ENCODE peak calls at places on chromosomes 12 and 14, in eight cellular contexts. One of them, this sample, is unnamed.

GRCh38 chr12:66087365-66087943 is 43.1 kb downstream of the LLPH start:
- DNase-seq in activated T-cell treated with anti-CD3 and anti-CD28 coated beads, Interleukin-2, amount 50 U/mL, for 72 hours: peak
- DNase-seq in activated CD8-positive, alpha-beta memory T cell treated with anti-CD3 and anti-CD28 coated beads for 48 hours: no peak
- DNase-seq in NCI-H524: peak
- DNase-seq in GM13976: peak
- DNase-seq in activated effector memory CD4-positive, alpha-beta T cell treated with anti-CD3 and anti-CD28 coated beads, Interleukin-2, amount 50 U/mL, for 16 hours: peak
- DNase-seq in dorsolateral prefrontal cortex: peak
- DNase-seq in GOT3: no peak
- DNase-seq in this sample: no peak

GRCh38 chr12:2076196-2076570 is 23.4 kb downstream of the CACNA1C start:
- DNase-seq in activated T-cell treated with anti-CD3 and anti-CD28 coated beads, Interleukin-2, amount 50 U/mL, for 72 hours: no peak
- DNase-seq in activated CD8-positive, alpha-beta memory T cell treated with anti-CD3 and anti-CD28 coated beads for 48 hours: no peak
- DNase-seq in NCI-H524: no peak
- DNase-seq in GM13976: no peak
- DNase-seq in activated effector memory CD4-positive, alpha-beta T cell treated with anti-CD3 and anti-CD28 coated beads, Interleukin-2, amount 50 U/mL, for 16 hours: no peak
- DNase-seq in dorsolateral prefrontal cortex: no peak
- DNase-seq in GOT3: no peak
- DNase-seq in this sample: no peak

GRCh38 chr12:31315089-31315725 is 10.7 kb downstream of the SINHCAF start:
- DNase-seq in activated T-cell treated with anti-CD3 and anti-CD28 coated beads, Interleukin-2, amount 50 U/mL, for 72 hours: no peak
- DNase-seq in activated CD8-positive, alpha-beta memory T cell treated with anti-CD3 and anti-CD28 coated beads for 48 hours: no peak
- DNase-seq in NCI-H524: no peak
- DNase-seq in GM13976: no peak
- DNase-seq in activated effector memory CD4-positive, alpha-beta T cell treated with anti-CD3 and anti-CD28 coated beads, Interleukin-2, amount 50 U/mL, for 16 hours: no peak
- DNase-seq in dorsolateral prefrontal cortex: no peak
- DNase-seq in GOT3: no peak
- DNase-seq in this sample: no peak

GRCh38 chr14:69879175-69880047 is at the start of gene SMOC1:
- DNase-seq in activated T-cell treated with anti-CD3 and anti-CD28 coated beads, Interleukin-2, amount 50 U/mL, for 72 hours: peak
- DNase-seq in activated CD8-positive, alpha-beta memory T cell treated with anti-CD3 and anti-CD28 coated beads for 48 hours: no peak
- DNase-seq in NCI-H524: peak
- DNase-seq in GM13976: peak
- DNase-seq in activated effector memory CD4-positive, alpha-beta T cell treated with anti-CD3 and anti-CD28 coated beads, Interleukin-2, amount 50 U/mL, for 16 hours: no peak
- DNase-seq in dorsolateral prefrontal cortex: peak
- DNase-seq in GOT3: no peak
- DNase-seq in this sample: no peak

GRCh38 chr14:74389980-74390379 is 36.0 kb downstream of the SYNDIG1L start:
- DNase-seq in activated T-cell treated with anti-CD3 and anti-CD28 coated beads, Interleukin-2, amount 50 U/mL, for 72 hours: no peak
- DNase-seq in activated CD8-positive, alpha-beta memory T cell treated with anti-CD3 and anti-CD28 coated beads for 48 hours: no peak
- DNase-seq in NCI-H524: no peak
- DNase-seq in GM13976: no peak
- DNase-seq in activated effector memory CD4-positive, alpha-beta T cell treated with anti-CD3 and anti-CD28 coated beads, Interleukin-2, amount 50 U/mL, for 16 hours: no peak
- DNase-seq in dorsolateral prefrontal cortex: no peak
- DNase-seq in GOT3: no peak
- DNase-seq in this sample: no peak

GRCh38 chr12:60539592-60539991 is 943.8 kb downstream of the SLC16A7 start:
- DNase-seq in activated T-cell treated with anti-CD3 and anti-CD28 coated beads, Interleukin-2, amount 50 U/mL, for 72 hours: no peak
- DNase-seq in activated CD8-positive, alpha-beta memory T cell treated with anti-CD3 and anti-CD28 coated beads for 48 hours: no peak
- DNase-seq in NCI-H524: no peak
- DNase-seq in GM13976: no peak
- DNase-seq in activated effector memory CD4-positive, alpha-beta T cell treated with anti-CD3 and anti-CD28 coated beads, Interleukin-2, amount 50 U/mL, for 16 hours: no peak
- DNase-seq in dorsolateral prefrontal cortex: no peak
- DNase-seq in GOT3: no peak
- DNase-seq in this sample: no peak

GRCh38 chr12:56299308-56299852 is 750 bp downstream of the CS start:
- DNase-seq in activated T-cell treated with anti-CD3 and anti-CD28 coated beads, Interleukin-2, amount 50 U/mL, for 72 hours: peak
- DNase-seq in activated CD8-positive, alpha-beta memory T cell treated with anti-CD3 and anti-CD28 coated beads for 48 hours: no peak
- DNase-seq in NCI-H524: peak
- DNase-seq in GM13976: no peak
- DNase-seq in activated effector memory CD4-positive, alpha-beta T cell treated with anti-CD3 and anti-CD28 coated beads, Interleukin-2, amount 50 U/mL, for 16 hours: peak
- DNase-seq in dorsolateral prefrontal cortex: no peak
- DNase-seq in GOT3: no peak
- DNase-seq in this sample: peak

GRCh38 chr14:74495356-74495755 is 1.8 kb downstream of the ISCA2 start:
- DNase-seq in activated T-cell treated with anti-CD3 and anti-CD28 coated beads, Interleukin-2, amount 50 U/mL, for 72 hours: no peak
- DNase-seq in activated CD8-positive, alpha-beta memory T cell treated with anti-CD3 and anti-CD28 coated beads for 48 hours: no peak
- DNase-seq in NCI-H524: no peak
- DNase-seq in GM13976: no peak
- DNase-seq in activated effector memory CD4-positive, alpha-beta T cell treated with anti-CD3 and anti-CD28 coated beads, Interleukin-2, amount 50 U/mL, for 16 hours: no peak
- DNase-seq in dorsolateral prefrontal cortex: no peak
- DNase-seq in GOT3: no peak
- DNase-seq in this sample: no peak

GRCh38 chr12:27573972-27574371 is 50.0 kb downstream of the PPFIBP1 start:
- DNase-seq in activated T-cell treated with anti-CD3 and anti-CD28 coated beads, Interleukin-2, amount 50 U/mL, for 72 hours: no peak
- DNase-seq in activated CD8-positive, alpha-beta memory T cell treated with anti-CD3 and anti-CD28 coated beads for 48 hours: no peak
- DNase-seq in NCI-H524: no peak
- DNase-seq in GM13976: no peak
- DNase-seq in activated effector memory CD4-positive, alpha-beta T cell treated with anti-CD3 and anti-CD28 coated beads, Interleukin-2, amount 50 U/mL, for 16 hours: no peak
- DNase-seq in dorsolateral prefrontal cortex: no peak
- DNase-seq in GOT3: no peak
- DNase-seq in this sample: no peak

GRCh38 chr12:47102406-47102805 is 22.6 kb upstream of the AMIGO2 start:
- DNase-seq in activated T-cell treated with anti-CD3 and anti-CD28 coated beads, Interleukin-2, amount 50 U/mL, for 72 hours: no peak
- DNase-seq in activated CD8-positive, alpha-beta memory T cell treated with anti-CD3 and anti-CD28 coated beads for 48 hours: no peak
- DNase-seq in NCI-H524: no peak
- DNase-seq in GM13976: no peak
- DNase-seq in activated effector memory CD4-positive, alpha-beta T cell treated with anti-CD3 and anti-CD28 coated beads, Interleukin-2, amount 50 U/mL, for 16 hours: no peak
- DNase-seq in dorsolateral prefrontal cortex: no peak
- DNase-seq in GOT3: no peak
- DNase-seq in this sample: no peak

GRCh38 chr14:72519543-72519942 is 374.4 kb downstream of the DPF3 start:
- DNase-seq in activated T-cell treated with anti-CD3 and anti-CD28 coated beads, Interleukin-2, amount 50 U/mL, for 72 hours: peak
- DNase-seq in activated CD8-positive, alpha-beta memory T cell treated with anti-CD3 and anti-CD28 coated beads for 48 hours: no peak
- DNase-seq in NCI-H524: no peak
- DNase-seq in GM13976: no peak
- DNase-seq in activated effector memory CD4-positive, alpha-beta T cell treated with anti-CD3 and anti-CD28 coated beads, Interleukin-2, amount 50 U/mL, for 16 hours: no peak
- DNase-seq in dorsolateral prefrontal cortex: no peak
- DNase-seq in GOT3: no peak
- DNase-seq in this sample: no peak

GRCh38 chr12:90621927-90622326 is 333.0 kb downstream of the CCER1 start:
- DNase-seq in activated T-cell treated with anti-CD3 and anti-CD28 coated beads, Interleukin-2, amount 50 U/mL, for 72 hours: no peak
- DNase-seq in activated CD8-positive, alpha-beta memory T cell treated with anti-CD3 and anti-CD28 coated beads for 48 hours: no peak
- DNase-seq in NCI-H524: no peak
- DNase-seq in GM13976: no peak
- DNase-seq in activated effector memory CD4-positive, alpha-beta T cell treated with anti-CD3 and anti-CD28 coated beads, Interleukin-2, amount 50 U/mL, for 16 hours: no peak
- DNase-seq in dorsolateral prefrontal cortex: no peak
- DNase-seq in GOT3: no peak
- DNase-seq in this sample: peak

GRCh38 chr12:7602287-7602686 is 63.4 kb downstream of the APOBEC1 start:
- DNase-seq in activated T-cell treated with anti-CD3 and anti-CD28 coated beads, Interleukin-2, amount 50 U/mL, for 72 hours: no peak
- DNase-seq in activated CD8-positive, alpha-beta memory T cell treated with anti-CD3 and anti-CD28 coated beads for 48 hours: no peak
- DNase-seq in NCI-H524: no peak
- DNase-seq in GM13976: no peak
- DNase-seq in activated effector memory CD4-positive, alpha-beta T cell treated with anti-CD3 and anti-CD28 coated beads, Interleukin-2, amount 50 U/mL, for 16 hours: no peak
- DNase-seq in dorsolateral prefrontal cortex: no peak
- DNase-seq in GOT3: no peak
- DNase-seq in this sample: no peak

GRCh38 chr12:76942276-76942675 is 63.5 kb upstream of the CSRP2 start:
- DNase-seq in activated T-cell treated with anti-CD3 and anti-CD28 coated beads, Interleukin-2, amount 50 U/mL, for 72 hours: no peak
- DNase-seq in activated CD8-positive, alpha-beta memory T cell treated with anti-CD3 and anti-CD28 coated beads for 48 hours: no peak
- DNase-seq in NCI-H524: no peak
- DNase-seq in GM13976: no peak
- DNase-seq in activated effector memory CD4-positive, alpha-beta T cell treated with anti-CD3 and anti-CD28 coated beads, Interleukin-2, amount 50 U/mL, for 16 hours: no peak
- DNase-seq in dorsolateral prefrontal cortex: no peak
- DNase-seq in GOT3: no peak
- DNase-seq in this sample: no peak

GRCh38 chr14:77052281-77053044 is 24.0 kb upstream of the IRF2BPL start:
- DNase-seq in activated T-cell treated with anti-CD3 and anti-CD28 coated beads, Interleukin-2, amount 50 U/mL, for 72 hours: no peak
- DNase-seq in activated CD8-positive, alpha-beta memory T cell treated with anti-CD3 and anti-CD28 coated beads for 48 hours: no peak
- DNase-seq in NCI-H524: peak
- DNase-seq in GM13976: peak
- DNase-seq in activated effector memory CD4-positive, alpha-beta T cell treated with anti-CD3 and anti-CD28 coated beads, Interleukin-2, amount 50 U/mL, for 16 hours: no peak
- DNase-seq in dorsolateral prefrontal cortex: no peak
- DNase-seq in GOT3: no peak
- DNase-seq in this sample: no peak

GRCh38 chr14:62743569-62743968 is 301.7 kb downstream of the KCNH5 start:
- DNase-seq in activated T-cell treated with anti-CD3 and anti-CD28 coated beads, Interleukin-2, amount 50 U/mL, for 72 hours: no peak
- DNase-seq in activated CD8-positive, alpha-beta memory T cell treated with anti-CD3 and anti-CD28 coated beads for 48 hours: no peak
- DNase-seq in NCI-H524: no peak
- DNase-seq in GM13976: no peak
- DNase-seq in activated effector memory CD4-positive, alpha-beta T cell treated with anti-CD3 and anti-CD28 coated beads, Interleukin-2, amount 50 U/mL, for 16 hours: no peak
- DNase-seq in dorsolateral prefrontal cortex: no peak
- DNase-seq in GOT3: no peak
- DNase-seq in this sample: no peak

GRCh38 chr12:125329239-125330238 is 264.3 kb downstream of the AACS start:
- DNase-seq in activated T-cell treated with anti-CD3 and anti-CD28 coated beads, Interleukin-2, amount 50 U/mL, for 72 hours: no peak
- DNase-seq in activated CD8-positive, alpha-beta memory T cell treated with anti-CD3 and anti-CD28 coated beads for 48 hours: no peak
- DNase-seq in NCI-H524: peak
- DNase-seq in GM13976: no peak
- DNase-seq in activated effector memory CD4-positive, alpha-beta T cell treated with anti-CD3 and anti-CD28 coated beads, Interleukin-2, amount 50 U/mL, for 16 hours: no peak
- DNase-seq in dorsolateral prefrontal cortex: peak
- DNase-seq in GOT3: no peak
- DNase-seq in this sample: no peak

GRCh38 chr14:20472566-20473206 is 3.5 kb downstream of the PNP start:
- DNase-seq in activated T-cell treated with anti-CD3 and anti-CD28 coated beads, Interleukin-2, amount 50 U/mL, for 72 hours: no peak
- DNase-seq in activated CD8-positive, alpha-beta memory T cell treated with anti-CD3 and anti-CD28 coated beads for 48 hours: no peak
- DNase-seq in NCI-H524: no peak
- DNase-seq in GM13976: no peak
- DNase-seq in activated effector memory CD4-positive, alpha-beta T cell treated with anti-CD3 and anti-CD28 coated beads, Interleukin-2, amount 50 U/mL, for 16 hours: no peak
- DNase-seq in dorsolateral prefrontal cortex: no peak
- DNase-seq in GOT3: no peak
- DNase-seq in this sample: no peak

GRCh38 chr12:42056130-42056529 is 88.5 kb downstream of the GXYLT1 start:
- DNase-seq in activated T-cell treated with anti-CD3 and anti-CD28 coated beads, Interleukin-2, amount 50 U/mL, for 72 hours: no peak
- DNase-seq in activated CD8-positive, alpha-beta memory T cell treated with anti-CD3 and anti-CD28 coated beads for 48 hours: no peak
- DNase-seq in NCI-H524: no peak
- DNase-seq in GM13976: peak
- DNase-seq in activated effector memory CD4-positive, alpha-beta T cell treated with anti-CD3 and anti-CD28 coated beads, Interleukin-2, amount 50 U/mL, for 16 hours: no peak
- DNase-seq in dorsolateral prefrontal cortex: no peak
- DNase-seq in GOT3: no peak
- DNase-seq in this sample: no peak

GRCh38 chr12:132444957-132445883 is 44.7 kb upstream of the FBRSL1 start:
- DNase-seq in activated T-cell treated with anti-CD3 and anti-CD28 coated beads, Interleukin-2, amount 50 U/mL, for 72 hours: peak
- DNase-seq in activated CD8-positive, alpha-beta memory T cell treated with anti-CD3 and anti-CD28 coated beads for 48 hours: peak
- DNase-seq in NCI-H524: peak
- DNase-seq in GM13976: peak
- DNase-seq in activated effector memory CD4-positive, alpha-beta T cell treated with anti-CD3 and anti-CD28 coated beads, Interleukin-2, amount 50 U/mL, for 16 hours: peak
- DNase-seq in dorsolateral prefrontal cortex: no peak
- DNase-seq in GOT3: no peak
- DNase-seq in this sample: no peak

GRCh38 chr12:28795306-28795705 is 353.8 kb upstream of the FAR2 start:
- DNase-seq in activated T-cell treated with anti-CD3 and anti-CD28 coated beads, Interleukin-2, amount 50 U/mL, for 72 hours: no peak
- DNase-seq in activated CD8-positive, alpha-beta memory T cell treated with anti-CD3 and anti-CD28 coated beads for 48 hours: no peak
- DNase-seq in NCI-H524: no peak
- DNase-seq in GM13976: no peak
- DNase-seq in activated effector memory CD4-positive, alpha-beta T cell treated with anti-CD3 and anti-CD28 coated beads, Interleukin-2, amount 50 U/mL, for 16 hours: no peak
- DNase-seq in dorsolateral prefrontal cortex: no peak
- DNase-seq in GOT3: no peak
- DNase-seq in this sample: no peak

GRCh38 chr12:116821291-116821690 is 60.0 kb downstream of the HRK start:
- DNase-seq in activated T-cell treated with anti-CD3 and anti-CD28 coated beads, Interleukin-2, amount 50 U/mL, for 72 hours: no peak
- DNase-seq in activated CD8-positive, alpha-beta memory T cell treated with anti-CD3 and anti-CD28 coated beads for 48 hours: no peak
- DNase-seq in NCI-H524: no peak
- DNase-seq in GM13976: no peak
- DNase-seq in activated effector memory CD4-positive, alpha-beta T cell treated with anti-CD3 and anti-CD28 coated beads, Interleukin-2, amount 50 U/mL, for 16 hours: no peak
- DNase-seq in dorsolateral prefrontal cortex: no peak
- DNase-seq in GOT3: no peak
- DNase-seq in this sample: no peak